ENCODE peak calls at places on chromosome 16, in ten cellular contexts. Z, V, A, Q, G, B, J, D, W and S are unnamed samples.

GRCh38 chr16:78794581-78795300 is 695.3 kb downstream of the WWOX start:
- DNase-seq in Z (no peak), V (no peak), A (no peak), Q (no peak), G (no peak), B (no peak), J (no peak), D (no peak), W (no peak), S (no peak)

GRCh38 chr16:30472328-30472942 is at the start of gene ITGAL:
- DNase-seq in Z (no peak), V (peak), A (no peak), Q (no peak), G (peak), B (peak), J (no peak), D (peak), W (peak), S (peak)

GRCh38 chr16:7763111-7763510 is 430.5 kb downstream of the RBFOX1 start:
- DNase-seq in Z (no peak), V (no peak), A (peak), Q (no peak), G (no peak), B (no peak), J (no peak), D (no peak), W (no peak), S (no peak)

GRCh38 chr16:49556252-49557069 is 182.9 kb downstream of the C16orf78 start:
- DNase-seq in Z (peak), V (no peak), A (peak), Q (peak), G (no peak), B (no peak), J (no peak), D (no peak), W (no peak), S (no peak)

GRCh38 chr16:88361775-88362174 is 21.0 kb upstream of the ZNF469 start:
- DNase-seq in Z (no peak), V (no peak), A (no peak), Q (no peak), G (no peak), B (no peak), J (no peak), D (no peak), W (no peak), S (no peak)

GRCh38 chr16:55330726-55331647 is 7.0 kb downstream of the IRX6 start:
- DNase-seq in Z (peak), V (no peak), A (no peak), Q (no peak), G (no peak), B (no peak), J (no peak), D (no peak), W (no peak), S (peak)

GRCh38 chr16:50526249-50526648 is 21.9 kb upstream of the NKD1 start:
- DNase-seq in Z (no peak), V (no peak), A (no peak), Q (no peak), G (no peak), B (no peak), J (no peak), D (no peak), W (no peak), S (no peak)

GRCh38 chr16:85898521-85899442 is at the start of gene IRF8:
- DNase-seq in Z (peak), V (peak), A (no peak), Q (no peak), G (peak), B (peak), J (no peak), D (peak), W (peak), S (peak)

GRCh38 chr16:55495616-55496289 is 13.1 kb upstream of the LPCAT2 start:
- DNase-seq in Z (no peak), V (no peak), A (no peak), Q (peak), G (no peak), B (no peak), J (peak), D (no peak), W (no peak), S (peak)

GRCh38 chr16:64736887-64737286 is 385.0 kb downstream of the CDH11 start:
- DNase-seq in Z (no peak), V (no peak), A (no peak), Q (no peak), G (no peak), B (no peak), J (no peak), D (no peak), W (no peak), S (no peak)

GRCh38 chr16:67180166-67180565 is 3.6 kb downstream of the MATCAP1 start:
- DNase-seq in Z (peak), V (no peak), A (no peak), Q (no peak), G (no peak), B (no peak), J (no peak), D (no peak), W (no peak), S (no peak)

GRCh38 chr16:19601083-19601976 is 45.8 kb downstream of the VPS35L start:
- DNase-seq in Z (no peak), V (no peak), A (peak), Q (peak), G (no peak), B (no peak), J (peak), D (peak), W (peak), S (peak)

GRCh38 chr16:12646098-12646489 is 157.6 kb downstream of the CPPED1 start:
- DNase-seq in Z (no peak), V (no peak), A (no peak), Q (no peak), G (no peak), B (no peak), J (no peak), D (no peak), W (no peak), S (no peak)

GRCh38 chr16:12211870-12212690 is 235.5 kb downstream of the SNX29 start:
- DNase-seq in Z (no peak), V (no peak), A (no peak), Q (no peak), G (no peak), B (no peak), J (no peak), D (no peak), W (no peak), S (no peak)

GRCh38 chr16:50208460-50208931 is 55.4 kb downstream of the TENT4B start:
- DNase-seq in Z (no peak), V (no peak), A (no peak), Q (peak), G (no peak), B (no peak), J (peak), D (no peak), W (no peak), S (no peak)

GRCh38 chr16:10531582-10531981 is 48.8 kb downstream of the EMP2 start:
- DNase-seq in Z (no peak), V (no peak), A (no peak), Q (no peak), G (no peak), B (no peak), J (no peak), D (no peak), W (no peak), S (no peak)

GRCh38 chr16:50692999-50693781 is at the start of gene NOD2:
- DNase-seq in Z (peak), V (peak), A (peak), Q (no peak), G (no peak), B (no peak), J (no peak), D (no peak), W (peak), S (peak)

GRCh38 chr16:66913081-66913480 is 5.6 kb downstream of the CDH16 start:
- DNase-seq in Z (peak), V (no peak), A (no peak), Q (no peak), G (peak), B (no peak), J (no peak), D (no peak), W (no peak), S (no peak)

GRCh38 chr16:4682616-4683254 is 10.6 kb upstream of the NUDT16L1 start:
- DNase-seq in Z (peak), V (peak), A (peak), Q (peak), G (peak), B (no peak), J (peak), D (no peak), W (no peak), S (no peak)

GRCh38 chr16:47664653-47665325 is 203.7 kb downstream of the PHKB start:
- DNase-seq in Z (no peak), V (no peak), A (no peak), Q (peak), G (no peak), B (no peak), J (no peak), D (no peak), W (no peak), S (no peak)

GRCh38 chr16:27425961-27426360 is 24.0 kb downstream of the IL21R start:
- DNase-seq in Z (no peak), V (no peak), A (no peak), Q (no peak), G (no peak), B (no peak), J (no peak), D (no peak), W (no peak), S (no peak)

GRCh38 chr16:15976929-15977637 is 27.7 kb downstream of the ABCC1 start:
- DNase-seq in Z (no peak), V (peak), A (no peak), Q (peak), G (peak), B (no peak), J (peak), D (no peak), W (no peak), S (no peak)

GRCh38 chr16:55152875-55153390 is 171.1 kb upstream of the IRX6 start:
- DNase-seq in Z (no peak), V (no peak), A (no peak), Q (no peak), G (no peak), B (no peak), J (no peak), D (no peak), W (no peak), S (no peak)

GRCh38 chr16:89581045-89581695 is 5.6 kb downstream of the CPNE7 start:
- DNase-seq in Z (no peak), V (peak), A (no peak), Q (peak), G (no peak), B (no peak), J (peak), D (no peak), W (no peak), S (no peak)

GRCh38 chr16:80176114-80176513 is 364.7 kb upstream of the DYNLRB2 start:
- DNase-seq in Z (no peak), V (no peak), A (no peak), Q (peak), G (no peak), B (no peak), J (peak), D (no peak), W (no peak), S (no peak)

GRCh38 chr16:54121539-54122295 is 164.9 kb downstream of the IRX3 start:
- DNase-seq in Z (no peak), V (no peak), A (no peak), Q (no peak), G (no peak), B (no peak), J (no peak), D (no peak), W (no peak), S (no peak)

GRCh38 chr16:12305081-12305596 is 328.6 kb downstream of the SNX29 start:
- DNase-seq in Z (no peak), V (no peak), A (no peak), Q (no peak), G (no peak), B (no peak), J (no peak), D (no peak), W (no peak), S (no peak)

GRCh38 chr16:23905027-23905426 is 69.2 kb downstream of the PRKCB start:
- DNase-seq in Z (peak), V (no peak), A (no peak), Q (no peak), G (no peak), B (no peak), J (peak), D (no peak), W (no peak), S (no peak)

GRCh38 chr16:88803264-88803987 is at the start of gene CDT1:
- DNase-seq in Z (peak), V (peak), A (peak), Q (peak), G (peak), B (peak), J (peak), D (no peak), W (peak), S (peak)

GRCh38 chr16:47037396-47037745 is 63.9 kb upstream of the DNAJA2 start:
- DNase-seq in Z (peak), V (peak), A (peak), Q (peak), G (no peak), B (peak), J (no peak), D (no peak), W (peak), S (peak)

GRCh38 chr16:8849411-8850011 is 19.3 kb downstream of the CARHSP1 start:
- DNase-seq in Z (no peak), V (no peak), A (no peak), Q (peak), G (no peak), B (peak), J (peak), D (no peak), W (no peak), S (peak)

GRCh38 chr16:28597692-28598261 is 927 bp upstream of the SULT1A2 start:
- DNase-seq in Z (peak), V (no peak), A (peak), Q (no peak), G (no peak), B (no peak), J (no peak), D (no peak), W (peak), S (no peak)

GRCh38 chr16:56664506-56664905 is 3.4 kb downstream of the MT1G start:
- DNase-seq in Z (no peak), V (peak), A (no peak), Q (no peak), G (no peak), B (no peak), J (no peak), D (no peak), W (no peak), S (no peak)

GRCh38 chr16:86010680-86011141 is 111.7 kb downstream of the IRF8 start:
- DNase-seq in Z (no peak), V (peak), A (no peak), Q (no peak), G (no peak), B (no peak), J (no peak), D (no peak), W (no peak), S (no peak)

GRCh38 chr16:78094166-78094565 is 5.3 kb upstream of the WWOX start:
- DNase-seq in Z (no peak), V (no peak), A (no peak), Q (peak), G (no peak), B (no peak), J (no peak), D (no peak), W (no peak), S (no peak)

GRCh38 chr16:24178496-24178895 is 77.6 kb upstream of the CACNG3 start:
- DNase-seq in Z (peak), V (no peak), A (no peak), Q (no peak), G (no peak), B (no peak), J (peak), D (no peak), W (no peak), S (no peak)

GRCh38 chr16:56226187-56226586 is 34.9 kb downstream of the GNAO1 start:
- DNase-seq in Z (no peak), V (no peak), A (no peak), Q (peak), G (peak), B (no peak), J (peak), D (no peak), W (no peak), S (no peak)

GRCh38 chr16:3664187-3664896 is 9.9 kb downstream of the DNASE1 start:
- DNase-seq in Z (no peak), V (no peak), A (no peak), Q (no peak), G (peak), B (no peak), J (no peak), D (no peak), W (no peak), S (no peak)

GRCh38 chr16:3669067-3669466 is 14.6 kb downstream of the DNASE1 start:
- DNase-seq in Z (no peak), V (no peak), A (no peak), Q (no peak), G (no peak), B (no peak), J (no peak), D (no peak), W (no peak), S (peak)

GRCh38 chr16:3668626-3669025 is 14.1 kb downstream of the DNASE1 start:
- DNase-seq in Z (no peak), V (no peak), A (no peak), Q (no peak), G (peak), B (no peak), J (no peak), D (no peak), W (no peak), S (peak)

GRCh38 chr16:3662601-3663000 is 8.1 kb downstream of the DNASE1 start:
- DNase-seq in Z (no peak), V (no peak), A (no peak), Q (no peak), G (peak), B (no peak), J (no peak), D (no peak), W (no peak), S (no peak)

DNA sequence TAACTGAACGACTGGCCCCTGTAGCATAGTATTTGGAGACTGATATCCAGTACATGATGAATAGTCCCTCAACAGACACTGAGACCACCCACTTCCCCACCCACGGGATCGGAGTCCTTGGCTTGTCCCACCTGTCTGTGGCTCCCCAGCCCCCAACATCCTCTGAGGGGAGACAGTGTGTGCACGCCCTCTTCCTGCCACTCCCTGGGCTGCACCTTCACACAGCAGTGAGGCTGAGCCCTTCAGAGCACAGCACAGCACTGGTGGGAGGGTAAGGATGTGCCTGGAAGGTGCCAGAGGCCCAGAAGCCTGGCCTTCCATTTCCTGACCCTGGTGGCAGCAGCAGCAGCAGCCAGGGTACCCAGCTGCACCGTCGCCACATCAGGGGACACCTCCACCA is 11.0 kb downstream of the DNASE1 start:
- DNase-seq in Z (no peak), V (no peak), A (no peak), Q (no peak), G (peak), B (no peak), J (no peak), D (no peak), W (no peak), S (no peak)
- TF ChIP-seq CTCF in Z (no peak), V (no peak), A (peak), Q (no peak), G (no peak), B (no peak), J (no peak), D (no peak), W (no peak), S (peak)

GRCh38 chr16:2858245-2859025 is 465 bp upstream of the PRSS22 start:
- DNase-seq in Z (peak), V (no peak), A (peak), Q (no peak), G (peak), B (no peak), J (peak), D (no peak), W (no peak), S (peak)
- TF ChIP-seq CTCF in Z (no peak), V (no peak), A (no peak), Q (no peak), G (no peak), B (no peak), J (no peak), D (no peak), W (no peak), S (no peak)

GRCh38 chr16:81855552-81856153 is 76.6 kb downstream of the PLCG2 start:
- DNase-seq in Z (peak), V (no peak), A (no peak), Q (no peak), G (no peak), B (no peak), J (no peak), D (no peak), W (no peak), S (no peak)
- TF ChIP-seq CTCF in Z (no peak), V (no peak), A (no peak), Q (no peak), G (no peak), B (no peak), J (no peak), D (peak), W (no peak), S (no peak)

DNA sequence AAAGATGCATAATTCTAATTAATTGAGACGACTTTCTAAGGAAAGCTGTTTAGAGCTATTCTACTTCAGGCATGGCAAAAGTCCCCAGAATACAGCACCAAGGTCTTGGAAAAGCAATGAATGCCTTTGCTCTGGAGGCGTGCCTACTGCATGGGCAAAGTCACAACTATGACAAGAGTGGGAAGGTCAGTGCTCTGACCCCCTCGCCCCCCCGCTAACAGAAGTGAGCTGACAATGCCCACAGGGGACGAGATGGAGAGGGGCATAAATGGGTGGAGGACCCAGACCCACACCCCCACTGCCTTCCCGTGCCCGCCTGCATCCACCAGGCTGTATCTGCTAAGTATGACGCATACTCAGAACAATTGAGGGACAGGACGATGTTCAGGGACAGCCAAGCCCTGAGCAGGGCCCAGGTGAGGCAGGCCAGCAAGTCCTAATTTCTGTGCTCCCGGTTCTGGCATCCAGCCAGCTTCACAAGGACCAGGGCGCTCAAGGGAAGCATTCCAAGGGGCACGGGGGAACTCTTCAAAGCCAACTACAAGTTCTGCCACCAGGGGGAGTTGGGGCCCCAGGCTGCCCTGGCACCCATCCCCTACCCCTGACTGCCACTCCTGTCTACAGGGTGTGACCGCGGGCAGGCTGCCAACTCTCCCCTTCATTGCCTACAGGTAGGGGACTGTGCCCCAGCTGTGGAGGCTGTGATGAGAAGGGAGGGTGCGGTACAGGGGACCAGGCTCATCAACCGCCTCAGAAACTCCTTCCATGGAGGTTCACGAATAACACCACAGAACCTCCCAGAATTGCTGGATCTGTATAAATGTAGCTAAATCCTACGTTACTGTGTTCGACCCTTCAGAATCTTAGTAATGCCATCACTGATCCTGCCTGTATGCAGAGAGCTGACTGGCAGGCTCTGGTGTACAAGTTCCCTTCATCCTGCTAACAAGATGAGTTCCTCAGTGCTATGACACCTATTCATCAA is 20.8 kb downstream of the NPRL3 start:
- DNase-seq in Z (peak), V (peak), A (peak), Q (peak), G (peak), B (peak), J (peak), D (peak), W (peak), S (peak)
- TF ChIP-seq CTCF in Z (peak), V (peak), A (peak), Q (peak), G (peak), B (peak), J (peak), D (peak), W (peak), S (peak)